ENCODE peak calls at places on chromosomes 7 and 10, in five cellular contexts. J is body of pancreas; N is CD8-positive, alpha-beta memory T cell; P is right cardiac atrium; A is colonic mucosa. H is an unnamed sample.

GRCh38 chr10:86953747-86954680 is 3.4 kb downstream of the MMRN2 start:
- DNase-seq in N (no peak), P (peak; percentile 86), J (peak; percentile 25), A (no peak), H (no peak)

GRCh38 chr10:49518982-49519578 is 19.8 kb downstream of the ERCC6 start:
- DNase-seq in J (peak; percentile 32), N (no peak), A (no peak), P (no peak), H (no peak)

GRCh38 chr10:69407621-69408301 is 9.0 kb downstream of the TACR2 start:
- DNase-seq in J (no peak), N (no peak), P (no peak), A (no peak), H (no peak)

GRCh38 chr7:40694041-40694809 is 559.4 kb downstream of the SUGCT start:
- DNase-seq in N (no peak), A (no peak), J (no peak), P (no peak), H (no peak)

GRCh38 chr10:79055100-79055782 is 13.5 kb upstream of the ZMIZ1 start:
- DNase-seq in N (no peak), A (peak; percentile 21), P (no peak), J (no peak), H (no peak)

GRCh38 chr10:121662945-121663917 is 65.0 kb upstream of the FGFR2 start:
- DNase-seq in N (no peak), A (peak; percentile 37), P (no peak), J (no peak), H (peak; percentile 35)

GRCh38 chr10:14247650-14248258 is 83.0 kb downstream of the FRMD4A start:
- DNase-seq in J (peak; percentile 34), N (no peak), P (peak; percentile 47), A (no peak), H (no peak)

GRCh38 chr10:5485948-5486851 is 13.2 kb downstream of the CALML5 start:
- DNase-seq in J (no peak), A (no peak), P (no peak), N (no peak), H (no peak)

GRCh38 chr10:132036887-132037675 is 28.7 kb upstream of the JAKMIP3 start:
- DNase-seq in J (peak; percentile 39), N (no peak), A (no peak), P (no peak), H (no peak)

GRCh38 chr7:148628011-148628410 is 37.4 kb downstream of the C7orf33 start:
- DNase-seq in A (no peak), J (no peak), N (no peak), P (no peak), H (no peak)

GRCh38 chr10:123488436-123488835 is 177.7 kb upstream of the GPR26 start:
- DNase-seq in P (no peak), A (no peak), J (no peak), N (no peak), H (no peak)

GRCh38 chr10:54607983-54608382 is 193.0 kb downstream of the PCDH15 start:
- DNase-seq in P (no peak), J (no peak), A (no peak), N (no peak), H (no peak)

GRCh38 chr7:143376396-143376795 is 4.7 kb upstream of the ZYX start:
- DNase-seq in N (no peak), J (no peak), A (no peak), P (no peak), H (no peak)

GRCh38 chr7:119943932-119944600 is 328.9 kb upstream of the KCND2 start:
- DNase-seq in P (no peak), A (no peak), N (no peak), J (no peak), H (no peak)

GRCh38 chr7:13880789-13881188 is 108.7 kb downstream of the ETV1 start:
- DNase-seq in P (no peak), A (no peak), J (no peak), N (no peak), H (no peak)

GRCh38 chr7:149414745-149415390 is 46.0 kb downstream of the ZNF777 start:
- DNase-seq in J (peak; percentile 46), A (peak; percentile 30), N (peak; percentile 16), P (peak; percentile 73), H (peak; percentile 42)

GRCh38 chr10:90787906-90788491 is 69.8 kb downstream of the HTR7 start:
- DNase-seq in N (no peak), P (no peak), J (peak; percentile 47), A (peak; percentile 34), H (peak; percentile 13)

GRCh38 chr10:98684019-98684899 is 237.5 kb upstream of the HPS1 start:
- DNase-seq in N (no peak), J (no peak), A (no peak), P (no peak), H (no peak)

GRCh38 chr10:99234739-99235468 is 748 bp downstream of the HPSE2 start:
- DNase-seq in N (no peak), J (no peak), P (no peak), A (no peak), H (no peak)

GRCh38 chr7:112444505-112444904 is 5.8 kb upstream of the IFRD1 start:
- DNase-seq in A (no peak), N (no peak), P (no peak), J (no peak), H (no peak)

GRCh38 chr7:26413007-26413691 is 121.5 kb downstream of the SNX10 start:
- DNase-seq in A (no peak), J (no peak), P (no peak), N (no peak), H (no peak)

GRCh38 chr7:80210400-80210799 is 75.8 kb downstream of the GNAI1 start:
- DNase-seq in N (no peak), P (no peak), A (no peak), J (no peak), H (no peak)

GRCh38 chr10:21498977-21499376 is 26.5 kb downstream of the SKIDA1 start:
- DNase-seq in P (no peak), A (no peak), J (no peak), N (no peak), H (no peak)

DNA sequence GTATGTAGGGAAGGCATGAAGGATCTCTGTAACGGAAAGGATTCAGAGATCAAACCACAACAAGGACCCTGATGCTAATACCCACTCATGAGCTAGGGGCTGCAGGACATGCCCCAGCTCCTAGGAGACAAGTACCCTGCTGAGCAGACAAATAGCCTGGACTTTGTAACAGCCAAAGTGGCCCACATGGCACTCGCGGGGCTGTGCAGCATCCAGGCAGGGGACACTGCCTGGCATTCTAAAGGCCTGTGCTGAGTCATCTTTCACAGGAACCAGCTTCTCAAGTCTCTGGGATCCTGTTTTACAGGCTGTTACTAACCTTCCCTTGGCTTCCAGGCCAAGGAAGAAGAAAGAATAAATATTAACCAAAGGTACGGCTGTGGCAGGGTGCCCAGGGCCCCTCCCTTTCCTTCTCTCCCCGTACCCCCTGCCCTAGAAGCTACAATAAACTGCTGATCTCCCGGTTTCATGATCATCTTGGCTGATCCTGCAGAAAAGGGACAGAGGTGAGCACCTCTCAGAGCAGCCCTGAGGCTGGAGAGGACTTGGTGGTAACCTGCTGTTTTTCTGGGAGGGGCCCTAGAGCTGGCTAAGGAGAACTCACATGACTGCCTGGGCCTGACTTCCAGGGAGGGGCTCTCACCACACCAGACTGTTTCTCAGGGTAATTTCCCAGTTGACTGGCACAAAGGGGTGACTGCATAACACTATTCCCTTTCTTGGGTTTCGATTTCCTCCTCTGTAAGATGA is 4.2 kb upstream of the RPEL1 start:
- DNase-seq in J (peak; percentile 82), P (no peak), A (peak; percentile 94), N (no peak), H (peak; percentile 92)
- H3K4me3 ChIP-seq in J (no peak overlapping the region), P (no peak overlapping the region), A (no peak overlapping the region), N (no peak overlapping the region), H (peak overlapping the region; percentile 18)

GRCh38 chr7:151289891-151290290 is 41.4 kb upstream of the SMARCD3 start:
- DNase-seq in N (no peak), A (no peak), J (no peak), P (no peak), H (no peak)

GRCh38 chr7:151290355-151290760 is 41.9 kb upstream of the SMARCD3 start:
- DNase-seq in N (no peak), P (no peak), J (no peak), A (no peak), H (no peak)

GRCh38 chr7:151296202-151296992 is 45.2 kb upstream of the NUB1 start:
- DNase-seq in A (no peak), P (no peak), J (no peak), N (no peak), H (no peak)

GRCh38 chr7:151291206-151291605 is 42.7 kb upstream of the SMARCD3 start:
- DNase-seq in N (no peak), J (no peak), P (no peak), A (no peak), H (no peak)

GRCh38 chr7:151292850-151293249 is 44.4 kb upstream of the SMARCD3 start:
- DNase-seq in J (no peak), A (no peak), P (no peak), N (no peak), H (no peak)
- H3K27ac ChIP-seq in J (no peak overlapping the region), A (no peak overlapping the region), P (no peak overlapping the region), N (no peak overlapping the region), H (no peak overlapping the region)

GRCh38 chr10:71727429-71728217 is 8.0 kb upstream of the C10orf105 start:
- DNase-seq in J (peak; percentile 53), P (peak; percentile 64), N (peak; percentile 65), A (peak; percentile 92), H (peak; percentile 89)
- H3K4me3 ChIP-seq in J (no peak overlapping the region), P (no peak overlapping the region), N (peak overlapping the region; percentile 24), A (no peak overlapping the region), H (no peak overlapping the region)

DNA sequence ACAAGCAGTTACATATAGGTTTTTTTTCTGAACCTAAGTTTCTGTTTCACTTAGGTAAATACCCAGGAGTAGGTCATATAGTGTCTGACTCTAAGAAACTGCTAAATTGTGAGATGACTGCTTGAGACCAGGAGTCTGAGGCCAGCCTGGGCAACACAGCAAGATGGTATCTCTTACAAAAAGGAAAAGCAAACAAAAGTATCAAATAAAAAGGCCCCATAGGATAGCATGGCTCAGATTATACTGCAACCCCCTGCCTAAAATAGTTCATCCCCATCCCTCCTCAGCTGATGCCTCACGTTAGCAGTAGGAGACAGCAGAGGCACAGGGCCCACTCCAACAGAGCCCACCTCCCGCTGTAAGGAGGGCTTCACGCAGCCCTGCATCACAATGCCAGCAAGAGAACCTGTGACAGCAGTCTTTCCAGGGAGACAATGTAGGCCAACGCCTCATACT is 90.3 kb downstream of the SRPK2 start:
- DNase-seq in J (no peak), N (no peak), A (no peak), P (no peak), H (no peak)
- H3K27ac ChIP-seq in J (no peak overlapping the region), N (no peak overlapping the region), A (no peak overlapping the region), P (no peak overlapping the region), H (no peak overlapping the region)

GRCh38 chr10:26451903-26452302 is 13.8 kb downstream of the APBB1IP start:
- DNase-seq in P (no peak), A (no peak), J (no peak), N (no peak), H (no peak)
- H3K4me3 ChIP-seq in P (no peak overlapping the region), A (no peak overlapping the region), J (no peak overlapping the region), N (no peak overlapping the region), H (no peak overlapping the region)

H was measured in transverse colon.